ENCODE peak calls at places on chromosomes 2 and 18, in ten cellular contexts. V, M, Q, W, C, J, Z, E, L and R are unnamed samples.

GRCh38 chr2:239830066-239830717 is 194.9 kb downstream of the NDUFA10 start:
- DNase-seq in Z (no peak), J (no peak), L (peak; percentile 11), W (peak; percentile 24), C (no peak), Q (peak; percentile 50), V (no peak), M (peak; percentile 5), E (peak; percentile 44), R (no peak)

GRCh38 chr18:75418293-75418692 is 9.2 kb downstream of the SMIM21 start:
- DNase-seq in V (no peak), L (no peak), Q (no peak), E (no peak), J (no peak), Z (no peak), W (no peak), C (peak; percentile 44), M (no peak), R (no peak)

GRCh38 chr2:112087346-112088020 is 32.4 kb downstream of the TMEM87B start:
- DNase-seq in E (no peak), Z (no peak), W (no peak), C (no peak), V (no peak), J (no peak), M (no peak), L (peak; percentile 38), Q (no peak), R (no peak)

GRCh38 chr2:200180943-200181342 is 125.5 kb upstream of the SPATS2L start:
- DNase-seq in M (no peak), J (no peak), E (no peak), Q (no peak), W (no peak), V (no peak), C (no peak), L (no peak), Z (no peak), R (no peak)

GRCh38 chr2:240586919-240587800 is 626 bp downstream of the CAPN10 start:
- DNase-seq in V (no peak), W (peak; percentile 51), E (no peak), Z (peak; percentile 45), J (no peak), C (no peak), M (peak; percentile 21), Q (peak; percentile 75), L (no peak), R (peak; percentile 39)

GRCh38 chr18:63119647-63120046 is 199.9 kb downstream of the BCL2 start:
- DNase-seq in C (peak; percentile 11), V (peak; percentile 8), J (peak; percentile 25), W (no peak), Q (no peak), M (peak; percentile 37), E (no peak), Z (peak; percentile 70), L (no peak), R (no peak)

GRCh38 chr2:61356958-61357350 is 113.9 kb downstream of the USP34 start:
- DNase-seq in Z (no peak), E (no peak), C (no peak), L (no peak), W (no peak), Q (no peak), V (peak; percentile 56), M (no peak), J (no peak), R (no peak)

GRCh38 chr18:2326999-2327398 is 244.3 kb downstream of the METTL4 start:
- DNase-seq in C (no peak), W (no peak), Z (no peak), Q (no peak), V (no peak), E (no peak), J (no peak), L (no peak), M (no peak), R (no peak)

GRCh38 chr2:134206573-134206972 is 47.3 kb upstream of the MGAT5 start:
- DNase-seq in Z (peak; percentile 58), W (peak; percentile 38), M (peak; percentile 37), E (no peak), V (peak; percentile 66), L (peak; percentile 33), C (no peak), J (no peak), Q (no peak), R (peak; percentile 55)

GRCh38 chr2:239264838-239265651 is 135.8 kb downstream of the HDAC4 start:
- DNase-seq in M (no peak), W (peak; percentile 26), C (peak; percentile 70), J (no peak), V (peak; percentile 61), Z (no peak), E (peak; percentile 78), L (peak; percentile 70), Q (peak; percentile 76), R (no peak)

GRCh38 chr18:79614211-79615028 is 65.2 kb upstream of the CTDP1 start:
- DNase-seq in J (no peak), M (no peak), C (no peak), E (peak; percentile 50), L (peak; percentile 9), Q (peak; percentile 29), Z (no peak), W (no peak), V (no peak), R (no peak)

GRCh38 chr2:33247325-33247724 is 229.1 kb upstream of the RASGRP3 start:
- DNase-seq in W (no peak), C (no peak), E (no peak), Q (no peak), M (no peak), Z (no peak), V (no peak), J (no peak), L (no peak), R (no peak)

GRCh38 chr2:203605302-203605701 is 70.2 kb upstream of the RAPH1 start:
- DNase-seq in J (no peak), W (no peak), L (no peak), M (peak; percentile 14), C (no peak), Q (no peak), E (no peak), V (peak; percentile 49), Z (no peak), R (no peak)

GRCh38 chr18:62999392-62999791 is 284.1 kb downstream of the PHLPP1 start:
- DNase-seq in M (peak; percentile 90), E (peak; percentile 86), W (no peak), J (peak; percentile 79), L (peak; percentile 96), C (peak; percentile 9), Z (peak; percentile 19), V (peak; percentile 26), Q (peak; percentile 95), R (peak; percentile 61)

GRCh38 chr18:59686260-59686659 is 11.0 kb downstream of the CCBE1 start:
- DNase-seq in L (no peak), J (no peak), C (no peak), V (no peak), Q (peak; percentile 24), E (no peak), Z (no peak), M (no peak), W (no peak), R (no peak)

GRCh38 chr2:198973785-198974184 is 484.0 kb downstream of the SATB2 start:
- DNase-seq in M (no peak), C (no peak), V (no peak), L (no peak), J (no peak), Q (no peak), Z (no peak), E (no peak), W (no peak), R (no peak)
- H3K4me3 ChIP-seq in M (no peak overlapping the region), C (no peak overlapping the region), V (no peak overlapping the region), L (no peak overlapping the region), J (no peak overlapping the region), Q (no peak overlapping the region), Z (no peak overlapping the region), E (no peak overlapping the region), W (no peak overlapping the region), R (no peak overlapping the region)

GRCh38 chr2:213213186-213213585 is 61.8 kb upstream of the IKZF2 start:
- DNase-seq in C (no peak), W (no peak), Q (no peak), M (no peak), V (no peak), L (no peak), Z (no peak), E (no peak), J (no peak), R (no peak)

GRCh38 chr2:213220967-213221603 is 63.2 kb upstream of the SPAG16 start:
- DNase-seq in C (no peak), Q (no peak), W (no peak), Z (no peak), L (no peak), E (no peak), M (no peak), V (no peak), J (no peak), R (no peak)

GRCh38 chr2:213214209-213214608 is 62.8 kb upstream of the IKZF2 start:
- DNase-seq in E (no peak), C (no peak), Z (no peak), W (no peak), M (no peak), J (no peak), Q (no peak), L (no peak), V (no peak), R (no peak)

GRCh38 chr2:213219816-213220215 is 64.4 kb upstream of the SPAG16 start:
- DNase-seq in E (no peak), Q (no peak), V (peak; percentile 23), L (no peak), M (no peak), Z (no peak), W (no peak), J (no peak), C (no peak), R (no peak)

DNA sequence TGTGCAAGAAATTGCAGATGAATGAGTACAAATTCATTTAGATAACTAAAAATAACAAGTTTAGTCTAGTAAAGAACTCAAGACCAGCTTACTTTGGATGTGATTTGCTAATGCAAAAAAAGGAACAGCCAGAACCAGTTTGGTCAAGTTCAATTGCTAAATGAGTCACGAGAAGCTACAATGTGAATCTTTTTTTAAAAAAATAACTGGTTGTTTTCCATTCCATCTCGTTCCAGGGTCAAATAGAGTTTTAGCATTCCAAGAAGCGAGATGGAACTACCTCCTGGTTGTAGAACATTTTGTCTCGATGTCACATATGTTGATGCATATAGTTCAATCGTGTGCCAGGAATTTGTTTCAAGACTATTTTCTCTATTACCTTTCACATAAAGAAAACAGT is 65.0 kb upstream of the IKZF2 start:
- DNase-seq in Q (no peak), L (no peak), V (peak; percentile 56), W (no peak), C (no peak), E (no peak), M (no peak), J (no peak), Z (no peak), R (no peak)
- H3K27ac ChIP-seq in Q (no peak overlapping the region), L (no peak overlapping the region), V (no peak overlapping the region), W (no peak overlapping the region), C (no peak overlapping the region), E (peak overlapping the region; percentile 61), M (no peak overlapping the region), J (peak overlapping the region; percentile 47), Z (peak overlapping the region; percentile 36), R (no peak overlapping the region)

GRCh38 chr2:190319557-190320498 is at the start of gene HIBCH:
- DNase-seq in L (peak; percentile 99), Z (peak; percentile 100), W (peak; percentile 98), V (peak; percentile 98), C (peak; percentile 99), E (peak; percentile 99), M (peak; percentile 98), J (peak; percentile 95), Q (peak; percentile 99), R (peak; percentile 99)
- TF ChIP-seq POLR2A in L (peak; percentile 43), Z (peak; percentile 96), W (no peak), V (no peak), C (peak; percentile 76), E (peak; percentile 35), M (peak; percentile 66), J (peak; percentile 48), Q (peak; percentile 33), R (peak; percentile 91)

GRCh38 chr2:191636235-191636543 is 41.7 kb upstream of the NABP1 start:
- DNase-seq in M (no peak), E (no peak), V (peak; percentile 88), Z (no peak), L (no peak), C (peak; percentile 29), W (no peak), Q (no peak), J (no peak), R (no peak)
- H3K4me3 ChIP-seq in M (no peak overlapping the region), E (no peak overlapping the region), V (no peak overlapping the region), Z (no peak overlapping the region), L (no peak overlapping the region), C (no peak overlapping the region), W (no peak overlapping the region), Q (no peak overlapping the region), J (no peak overlapping the region), R (no peak overlapping the region)